ENCODE peak calls at places on chromosomes 4 and X, in eight cellular contexts. A, I, M, H, D, N, W and L are unnamed samples.

GRCh38 chrX:117743469-117744251 is 372.9 kb downstream of the KLHL13 start:
- DNase-seq in A (no peak), H (no peak), I (peak; percentile 2), N (no peak), M (no peak), D (no peak), W (no peak), L (no peak)

GRCh38 chrX:102833136-102833535 is 103.9 kb upstream of the RAB40AL start:
- DNase-seq in H (no peak), D (no peak), N (peak; percentile 36), W (no peak), M (peak; percentile 15), I (no peak), A (no peak), L (no peak)

GRCh38 chr4:11748169-11748872 is 319.6 kb upstream of the HS3ST1 start:
- DNase-seq in H (no peak), I (peak; percentile 4), N (no peak), W (no peak), A (peak; percentile 4), M (no peak), D (no peak), L (no peak)

GRCh38 chrX:110667706-110668105 is 127.9 kb downstream of the CHRDL1 start:
- DNase-seq in H (no peak), N (no peak), W (no peak), A (no peak), I (no peak), M (no peak), D (no peak), L (no peak)

GRCh38 chr4:29005838-29006237 is 1714.3 kb upstream of the PCDH7 start:
- DNase-seq in I (no peak), D (no peak), M (no peak), A (no peak), N (no peak), W (no peak), H (no peak), L (no peak)

GRCh38 chrX:12309040-12309732 is 170.9 kb downstream of the FRMPD4 start:
- DNase-seq in D (no peak), A (no peak), N (no peak), I (no peak), M (no peak), W (no peak), H (no peak), L (no peak)

GRCh38 chrX:13487731-13488505 is 81.5 kb upstream of the EGFL6 start:
- DNase-seq in I (peak; percentile 65), D (no peak), H (no peak), M (peak; percentile 78), W (no peak), N (peak; percentile 93), A (peak; percentile 75), L (peak; percentile 75)

GRCh38 chrX:136879001-136879667 is 1.4 kb downstream of the RBMX start:
- DNase-seq in D (no peak), H (no peak), W (no peak), A (no peak), N (no peak), I (no peak), M (no peak), L (no peak)

GRCh38 chr4:70657326-70657725 is 9.0 kb downstream of the JCHAIN start:
- DNase-seq in D (no peak), H (no peak), A (no peak), M (no peak), W (no peak), N (no peak), I (no peak), L (no peak)

GRCh38 chr4:8594097-8595038 is 1.8 kb downstream of the CPZ start:
- DNase-seq in I (peak; percentile 75), D (no peak), A (peak; percentile 26), H (no peak), W (peak; percentile 78), N (peak; percentile 72), M (peak; percentile 86), L (peak; percentile 89)

GRCh38 chr4:145069361-145069760 is 28.6 kb downstream of the ANAPC10 start:
- DNase-seq in N (peak; percentile 62), H (no peak), I (no peak), A (no peak), W (no peak), M (peak; percentile 34), D (no peak), L (peak; percentile 11)

GRCh38 chr4:182065255-182065654 is 177.9 kb upstream of the TENM3 start:
- DNase-seq in N (no peak), W (no peak), M (no peak), A (no peak), I (no peak), D (no peak), H (no peak), L (no peak)

GRCh38 chr4:125313497-125313896 is 1.3 kb upstream of the FAT4 start:
- DNase-seq in N (peak; percentile 84), M (peak; percentile 54), W (no peak), I (peak; percentile 88), A (peak; percentile 69), H (no peak), D (no peak), L (peak; percentile 57)

GRCh38 chr4:10082047-10082446 is 34.6 kb downstream of the WDR1 start:
- DNase-seq in I (no peak), D (no peak), N (no peak), M (no peak), A (no peak), H (no peak), W (no peak), L (no peak)